ENCODE peak calls at places on chromosome 5, in four cellular contexts. One of them, this sample, is unnamed.

GRCh38 chr5:57863661-57864060 is 381.1 kb upstream of the ACTBL2 start:
- DNase-seq in K562: no peak
- DNase-seq in A549: no peak
- DNase-seq in GM23338: no peak
- DNase-seq in this sample: no peak

GRCh38 chr5:33877483-33877882 is 14.3 kb downstream of the ADAMTS12 start:
- DNase-seq in K562: no peak
- DNase-seq in A549: no peak
- DNase-seq in GM23338: no peak
- DNase-seq in this sample: no peak

GRCh38 chr5:178478370-178478769 is 111.8 kb downstream of the COL23A1 start:
- DNase-seq in K562: no peak
- DNase-seq in A549: no peak
- DNase-seq in GM23338: no peak
- DNase-seq in this sample: no peak

GRCh38 chr5:107954254-107954653 is 283.5 kb upstream of the EFNA5 start:
- DNase-seq in K562: no peak
- DNase-seq in A549: no peak
- DNase-seq in GM23338: no peak
- DNase-seq in this sample: no peak

GRCh38 chr5:43358338-43358737 is 45.1 kb upstream of the HMGCS1 start:
- DNase-seq in K562: no peak
- DNase-seq in A549: no peak
- DNase-seq in GM23338: no peak
- DNase-seq in this sample: no peak

GRCh38 chr5:10233011-10233410 is 16.7 kb downstream of the ATPSCKMT start:
- DNase-seq in K562: no peak
- DNase-seq in A549: no peak
- DNase-seq in GM23338: no peak
- DNase-seq in this sample: no peak

GRCh38 chr5:115336201-115336720 is 39.8 kb upstream of the CCDC112 start:
- DNase-seq in K562: no peak
- DNase-seq in A549: no peak
- DNase-seq in GM23338: no peak
- DNase-seq in this sample: no peak

GRCh38 chr5:59042201-59042600 is 459.3 kb downstream of the RAB3C start:
- DNase-seq in K562: no peak
- DNase-seq in A549: no peak
- DNase-seq in GM23338: no peak
- DNase-seq in this sample: no peak

GRCh38 chr5:73780297-73781080 is 154.5 kb downstream of the ARHGEF28 start:
- DNase-seq in K562: peak
- DNase-seq in A549: no peak
- DNase-seq in GM23338: no peak
- DNase-seq in this sample: no peak

GRCh38 chr5:144915452-144915851 is 744.8 kb downstream of the KCTD16 start:
- DNase-seq in K562: no peak
- DNase-seq in A549: no peak
- DNase-seq in GM23338: no peak
- DNase-seq in this sample: no peak

GRCh38 chr5:1799110-1799601 is 481 bp downstream of the MRPL36 start:
- DNase-seq in K562: peak
- DNase-seq in A549: peak
- DNase-seq in GM23338: peak
- DNase-seq in this sample: peak

GRCh38 chr5:16457853-16458252 is 7.7 kb downstream of the ZNF622 start:
- DNase-seq in K562: no peak
- DNase-seq in A549: no peak
- DNase-seq in GM23338: no peak
- DNase-seq in this sample: no peak

GRCh38 chr5:25963251-25964008 is 1075.0 kb downstream of the CDH9 start:
- DNase-seq in K562: no peak
- DNase-seq in A549: peak
- DNase-seq in GM23338: no peak
- DNase-seq in this sample: no peak

GRCh38 chr5:112865128-112865527 is 4.0 kb downstream of the SRP19 start:
- DNase-seq in K562: no peak
- DNase-seq in A549: no peak
- DNase-seq in GM23338: no peak
- DNase-seq in this sample: no peak

GRCh38 chr5:83572271-83572670 is 100.7 kb downstream of the VCAN start:
- DNase-seq in K562: no peak
- DNase-seq in A549: no peak
- DNase-seq in GM23338: no peak
- DNase-seq in this sample: no peak

GRCh38 chr5:3601929-3602712 is 6.5 kb downstream of the IRX1 start:
- DNase-seq in K562: no peak
- DNase-seq in A549: no peak
- DNase-seq in GM23338: no peak
- DNase-seq in this sample: no peak

GRCh38 chr5:9437741-9438240 is 108.1 kb downstream of the SEMA5A start:
- DNase-seq in K562: no peak
- DNase-seq in A549: no peak
- DNase-seq in GM23338: no peak
- DNase-seq in this sample: no peak

GRCh38 chr5:172870807-172871431 is 36.9 kb downstream of the ERGIC1 start:
- DNase-seq in K562: no peak
- DNase-seq in A549: no peak
- DNase-seq in GM23338: no peak
- DNase-seq in this sample: no peak

GRCh38 chr5:78927657-78928282 is 57.3 kb downstream of the ARSB start:
- DNase-seq in K562: no peak
- DNase-seq in A549: peak
- DNase-seq in GM23338: peak
- DNase-seq in this sample: peak

GRCh38 chr5:78929833-78930232 is 55.3 kb downstream of the ARSB start:
- DNase-seq in K562: no peak
- DNase-seq in A549: no peak
- DNase-seq in GM23338: no peak
- DNase-seq in this sample: no peak

GRCh38 chr5:78925102-78925876 is 59.8 kb downstream of the ARSB start:
- DNase-seq in K562: no peak
- DNase-seq in A549: no peak
- DNase-seq in GM23338: no peak
- DNase-seq in this sample: no peak

GRCh38 chr5:78930742-78931141 is 54.4 kb downstream of the ARSB start:
- DNase-seq in K562: no peak
- DNase-seq in A549: no peak
- DNase-seq in GM23338: no peak
- DNase-seq in this sample: no peak
- TF ChIP-seq REST in K562: no peak
- TF ChIP-seq REST in A549: no peak
- TF ChIP-seq REST in GM23338: no peak
- TF ChIP-seq REST in this sample: no peak

DNA sequence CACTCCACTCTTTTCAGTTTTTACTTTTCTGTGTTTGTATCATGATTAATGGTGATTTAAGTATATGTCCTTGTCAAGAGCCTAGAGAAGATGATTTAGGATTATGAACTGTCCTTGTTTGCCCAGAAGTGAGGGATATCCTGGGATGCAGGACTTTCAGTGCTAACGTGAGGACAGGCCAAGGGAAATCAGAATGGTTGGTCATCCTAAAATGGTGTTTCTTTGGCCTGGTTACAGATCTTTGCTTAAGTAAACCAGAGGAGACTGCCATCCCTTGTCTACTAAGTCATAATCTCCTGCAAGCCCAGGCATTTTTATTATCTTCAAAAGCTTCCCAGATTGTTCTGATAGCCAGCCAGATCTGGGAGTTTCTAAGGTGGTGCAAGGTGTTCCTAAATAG is 22.3 kb upstream of the DPYSL3 start:
- DNase-seq in K562: no peak
- DNase-seq in A549: no peak
- DNase-seq in GM23338: no peak
- DNase-seq in this sample: no peak
- H3K27ac ChIP-seq in K562: no peak
- H3K27ac ChIP-seq in A549: no peak
- H3K27ac ChIP-seq in GM23338: no peak
- H3K27ac ChIP-seq in this sample: no peak

DNA sequence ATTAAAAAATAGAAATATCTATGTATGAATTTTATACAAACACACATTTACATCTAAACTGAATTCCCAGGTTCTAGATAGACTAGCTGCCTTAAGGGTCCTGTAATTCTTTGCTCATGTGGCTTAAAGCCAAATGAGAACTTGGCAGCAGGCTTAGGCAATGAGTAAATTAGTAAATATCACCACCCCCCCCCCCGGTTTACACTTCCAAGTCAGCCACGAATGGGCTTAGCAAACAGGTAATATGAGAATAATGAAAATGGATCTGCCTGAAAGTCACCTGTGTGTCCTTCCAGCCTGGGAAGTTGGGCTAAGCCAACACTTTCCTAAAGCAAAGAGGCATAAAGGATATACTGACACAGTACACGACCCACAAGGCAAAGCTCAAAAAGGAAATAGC is 108.6 kb downstream of the KLHL3 start:
- DNase-seq in K562: no peak
- DNase-seq in A549: no peak
- DNase-seq in GM23338: no peak
- DNase-seq in this sample: no peak
- H3K4me3 ChIP-seq in K562: no peak
- H3K4me3 ChIP-seq in A549: no peak
- H3K4me3 ChIP-seq in GM23338: no peak
- H3K4me3 ChIP-seq in this sample: no peak

GRCh38 chr5:132437604-132438275 is 52.8 kb downstream of the IRF1 start:
- DNase-seq in K562: peak
- DNase-seq in A549: no peak
- DNase-seq in GM23338: peak
- DNase-seq in this sample: no peak
- TF ChIP-seq REST in K562: no peak
- TF ChIP-seq REST in A549: no peak
- TF ChIP-seq REST in GM23338: no peak
- TF ChIP-seq REST in this sample: no peak

This sample was measured in HL-60.